ENCODE peak calls at places on chromosomes 11 and 22, in ten cellular contexts. L is AML-193; D is activated CD4-positive, CD25-positive, alpha-beta regulatory T cell; C is CD8-positive, alpha-beta memory T cell; O is Calu3; E is psoas muscle; T is posterior cingulate gyrus; N is brain microvascular endothelial cell; I is tibial nerve; X is AG08395. S is an unnamed sample.

GRCh38 chr11:119417726-119418540 is 5.0 kb downstream of the THY1 start:
- DNase-seq in E (no peak), D (no peak), O (no peak), X (peak), I (no peak), N (peak), L (no peak), C (no peak), T (peak), S (no peak)

GRCh38 chr22:42179616-42180015 is 49.0 kb upstream of the CYP2D6 start:
- DNase-seq in C (no peak), N (peak), I (no peak), O (no peak), E (no peak), X (peak), T (no peak), L (no peak), D (no peak), S (no peak)

GRCh38 chr11:3197044-3197715 is 21.4 kb downstream of the MRGPRG start:
- DNase-seq in L (no peak), D (no peak), O (no peak), E (peak), X (no peak), N (no peak), I (no peak), T (peak), C (no peak), S (no peak)

GRCh38 chr11:19951558-19952083 is 208.7 kb downstream of the DBX1 start:
- DNase-seq in O (peak), D (no peak), N (no peak), X (peak), E (no peak), T (no peak), I (peak), L (peak), C (peak), S (peak)

GRCh38 chr11:86047275-86047991 is 21.5 kb downstream of the PICALM start:
- DNase-seq in D (no peak), X (peak), E (no peak), C (no peak), L (peak), N (no peak), O (no peak), T (no peak), I (no peak), S (no peak)

GRCh38 chr22:30753701-30754100 is 59.0 kb downstream of the OSBP2 start:
- DNase-seq in E (no peak), L (no peak), X (peak), I (no peak), T (no peak), C (no peak), O (no peak), D (no peak), N (no peak), S (no peak)

GRCh38 chr11:129701706-129702105 is 113.9 kb upstream of the TMEM45B start:
- DNase-seq in L (no peak), C (no peak), X (no peak), T (no peak), N (no peak), I (no peak), O (no peak), D (no peak), E (no peak), S (no peak)

GRCh38 chr11:11985016-11985715 is 23.3 kb downstream of the DKK3 start:
- DNase-seq in T (no peak), L (no peak), C (no peak), O (no peak), D (no peak), N (peak), E (peak), I (no peak), X (peak), S (no peak)

GRCh38 chr11:119612814-119613213 is 116.2 kb downstream of the NECTIN1 start:
- DNase-seq in I (no peak), N (no peak), X (no peak), E (no peak), C (no peak), O (no peak), T (no peak), D (no peak), L (no peak), S (no peak)

GRCh38 chr22:42202669-42203068 is 67.8 kb downstream of the TCF20 start:
- DNase-seq in O (no peak), E (no peak), C (no peak), T (no peak), X (peak), I (no peak), N (peak), D (no peak), L (no peak), S (no peak)

GRCh38 chr11:77547863-77548551 is 41.7 kb upstream of the AQP11 start:
- DNase-seq in E (no peak), T (no peak), D (no peak), O (peak), C (peak), L (peak), I (peak), X (peak), N (peak), S (peak)

GRCh38 chr22:29555065-29555644 is 1.6 kb upstream of the THOC5 start:
- DNase-seq in L (no peak), N (no peak), O (no peak), I (peak), C (no peak), D (no peak), X (peak), E (no peak), T (no peak), S (no peak)

GRCh38 chr22:33807465-33807864 is 112.8 kb downstream of the LARGE1 start:
- DNase-seq in L (no peak), C (no peak), N (peak), D (no peak), I (no peak), X (no peak), E (no peak), O (no peak), T (no peak), S (no peak)

GRCh38 chr11:16603245-16603644 is 135.2 kb upstream of the C11orf58 start:
- DNase-seq in T (peak), C (no peak), D (no peak), L (no peak), I (no peak), O (peak), E (peak), N (no peak), X (no peak), S (no peak)